ENCODE peak calls at places on chromosomes 6 and 20, in five cellular contexts. One of them, this sample, is unnamed. For H3K36me3, the result is how much of the 10 kb centered on the place peaks cover.

GRCh38 chr6:151723152-151723551 is 84.3 kb upstream of the ESR1 start:
- DNase-seq in H1: no peak
- DNase-seq in K562: no peak
- DNase-seq in GM12878: no peak
- DNase-seq in HepG2: no peak
- DNase-seq in this sample: no peak

GRCh38 chr6:3825851-3826581 is 23.2 kb upstream of the FAM50B start:
- DNase-seq in H1: no peak
- DNase-seq in K562: no peak
- DNase-seq in GM12878: no peak
- DNase-seq in HepG2: peak
- DNase-seq in this sample: no peak

GRCh38 chr6:157999100-158000051 is 17.7 kb downstream of the SYNJ2 start:
- DNase-seq in H1: no peak
- DNase-seq in K562: no peak
- DNase-seq in GM12878: no peak
- DNase-seq in HepG2: no peak
- DNase-seq in this sample: no peak

GRCh38 chr6:144411506-144412165 is 126.5 kb downstream of the UTRN start:
- DNase-seq in H1: no peak
- DNase-seq in K562: no peak
- DNase-seq in GM12878: no peak
- DNase-seq in HepG2: no peak
- DNase-seq in this sample: no peak

GRCh38 chr6:83430606-83431544 is at the start of gene ME1:
- DNase-seq in H1: peak
- DNase-seq in K562: peak
- DNase-seq in GM12878: peak
- DNase-seq in HepG2: no peak
- DNase-seq in this sample: peak

GRCh38 chr20:35226775-35227681 is 538 bp downstream of the MMP24 start:
- DNase-seq in H1: peak
- DNase-seq in K562: peak
- DNase-seq in GM12878: no peak
- DNase-seq in HepG2: peak
- DNase-seq in this sample: peak

GRCh38 chr20:32007787-32008616 is 2.2 kb upstream of the CCM2L start:
- DNase-seq in H1: peak
- DNase-seq in K562: no peak
- DNase-seq in GM12878: no peak
- DNase-seq in HepG2: no peak
- DNase-seq in this sample: peak

GRCh38 chr6:20875369-20875963 is 341.2 kb downstream of the CDKAL1 start:
- DNase-seq in H1: no peak
- DNase-seq in K562: no peak
- DNase-seq in GM12878: no peak
- DNase-seq in HepG2: peak
- DNase-seq in this sample: no peak

GRCh38 chr6:22952076-22952475 is 382.7 kb downstream of the HDGFL1 start:
- DNase-seq in H1: no peak
- DNase-seq in K562: no peak
- DNase-seq in GM12878: no peak
- DNase-seq in HepG2: no peak
- DNase-seq in this sample: no peak

GRCh38 chr6:90256698-90257485 is 39.8 kb downstream of the BACH2 start:
- DNase-seq in H1: no peak
- DNase-seq in K562: no peak
- DNase-seq in GM12878: no peak
- DNase-seq in HepG2: no peak
- DNase-seq in this sample: no peak

GRCh38 chr20:54345301-54345724 is 130.1 kb upstream of the DOK5 start:
- DNase-seq in H1: no peak
- DNase-seq in K562: no peak
- DNase-seq in GM12878: peak
- DNase-seq in HepG2: no peak
- DNase-seq in this sample: no peak

GRCh38 chr20:24957326-24957996 is 8.4 kb downstream of the CST7 start:
- DNase-seq in H1: peak
- DNase-seq in K562: no peak
- DNase-seq in GM12878: no peak
- DNase-seq in HepG2: no peak
- DNase-seq in this sample: no peak

GRCh38 chr20:31996996-31997395 is 13.2 kb upstream of the CCM2L start:
- DNase-seq in H1: no peak
- DNase-seq in K562: no peak
- DNase-seq in GM12878: no peak
- DNase-seq in HepG2: no peak
- DNase-seq in this sample: no peak

GRCh38 chr6:13485923-13486557 is 1.4 kb downstream of the GFOD1 start:
- DNase-seq in H1: no peak
- DNase-seq in K562: peak
- DNase-seq in GM12878: no peak
- DNase-seq in HepG2: peak
- DNase-seq in this sample: peak

GRCh38 chr20:63373996-63374395 is 12.8 kb upstream of the CHRNA4 start:
- DNase-seq in H1: no peak
- DNase-seq in K562: no peak
- DNase-seq in GM12878: no peak
- DNase-seq in HepG2: no peak
- DNase-seq in this sample: no peak

GRCh38 chr6:169701218-169701952 is 444 bp downstream of the WDR27 start:
- DNase-seq in H1: no peak
- DNase-seq in K562: peak
- DNase-seq in GM12878: no peak
- DNase-seq in HepG2: no peak
- DNase-seq in this sample: peak

GRCh38 chr6:89148016-89148750 is 2.3 kb downstream of the PM20D2 start:
- DNase-seq in H1: no peak
- DNase-seq in K562: no peak
- DNase-seq in GM12878: no peak
- DNase-seq in HepG2: no peak
- DNase-seq in this sample: no peak

GRCh38 chr6:8506123-8506522 is 70.8 kb upstream of the SLC35B3 start:
- DNase-seq in H1: no peak
- DNase-seq in K562: no peak
- DNase-seq in GM12878: no peak
- DNase-seq in HepG2: no peak
- DNase-seq in this sample: peak

GRCh38 chr6:5082487-5083306 is 2.4 kb upstream of the PPP1R3G start:
- DNase-seq in H1: no peak
- DNase-seq in K562: no peak
- DNase-seq in GM12878: no peak
- DNase-seq in HepG2: peak
- DNase-seq in this sample: no peak

GRCh38 chr6:91646649-91647048 is 1059.8 kb upstream of the MAP3K7 start:
- DNase-seq in H1: no peak
- DNase-seq in K562: no peak
- DNase-seq in GM12878: no peak
- DNase-seq in HepG2: no peak
- DNase-seq in this sample: no peak

GRCh38 chr6:149335924-149336323 is 18.4 kb downstream of the TAB2 start:
- DNase-seq in H1: no peak
- DNase-seq in K562: no peak
- DNase-seq in GM12878: no peak
- DNase-seq in HepG2: no peak
- DNase-seq in this sample: no peak

GRCh38 chr6:150492507-150492906 is 107.2 kb upstream of the PLEKHG1 start:
- DNase-seq in H1: no peak
- DNase-seq in K562: peak
- DNase-seq in GM12878: no peak
- DNase-seq in HepG2: no peak
- DNase-seq in this sample: peak

GRCh38 chr6:157092736-157093135 is 230.6 kb downstream of the TMEM242 start:
- DNase-seq in H1: no peak
- DNase-seq in K562: no peak
- DNase-seq in GM12878: no peak
- DNase-seq in HepG2: no peak
- DNase-seq in this sample: no peak

GRCh38 chr6:33279971-33280511 is 3.1 kb downstream of the B3GALT4 start:
- DNase-seq in H1: no peak
- DNase-seq in K562: peak
- DNase-seq in GM12878: no peak
- DNase-seq in HepG2: peak
- DNase-seq in this sample: peak

GRCh38 chr20:35619196-35620095 is 3.8 kb downstream of the SPAG4 start:
- DNase-seq in H1: peak
- DNase-seq in K562: no peak
- DNase-seq in GM12878: peak
- DNase-seq in HepG2: peak
- DNase-seq in this sample: peak

GRCh38 chr6:148451690-148452089 is 109.1 kb downstream of the SASH1 start:
- DNase-seq in H1: no peak
- DNase-seq in K562: no peak
- DNase-seq in GM12878: no peak
- DNase-seq in HepG2: no peak
- DNase-seq in this sample: no peak

GRCh38 chr20:57259179-57260021 is 7.0 kb downstream of the BMP7 start:
- DNase-seq in H1: no peak
- DNase-seq in K562: no peak
- DNase-seq in GM12878: no peak
- DNase-seq in HepG2: no peak
- DNase-seq in this sample: peak

GRCh38 chr6:151067684-151068596 is 171.8 kb upstream of the AKAP12 start:
- DNase-seq in H1: peak
- DNase-seq in K562: no peak
- DNase-seq in GM12878: no peak
- DNase-seq in HepG2: peak
- DNase-seq in this sample: no peak

GRCh38 chr20:59779656-59780380 is 153.6 kb downstream of the SYCP2 start:
- DNase-seq in H1: no peak
- DNase-seq in K562: no peak
- DNase-seq in GM12878: no peak
- DNase-seq in HepG2: no peak
- DNase-seq in this sample: no peak

GRCh38 chr6:155850408-155850841 is 394.8 kb upstream of the NOX3 start:
- DNase-seq in H1: no peak
- DNase-seq in K562: no peak
- DNase-seq in GM12878: no peak
- DNase-seq in HepG2: no peak
- DNase-seq in this sample: no peak

GRCh38 chr6:36683145-36683655 is 4.7 kb downstream of the CDKN1A start:
- DNase-seq in H1: no peak
- DNase-seq in K562: no peak
- DNase-seq in GM12878: no peak
- DNase-seq in HepG2: no peak
- DNase-seq in this sample: no peak
- H3K36me3 ChIP-seq in H1: under half
- H3K36me3 ChIP-seq in K562: under half
- H3K36me3 ChIP-seq in GM12878: under half
- H3K36me3 ChIP-seq in HepG2: under half
- H3K36me3 ChIP-seq in this sample: under half

DNA sequence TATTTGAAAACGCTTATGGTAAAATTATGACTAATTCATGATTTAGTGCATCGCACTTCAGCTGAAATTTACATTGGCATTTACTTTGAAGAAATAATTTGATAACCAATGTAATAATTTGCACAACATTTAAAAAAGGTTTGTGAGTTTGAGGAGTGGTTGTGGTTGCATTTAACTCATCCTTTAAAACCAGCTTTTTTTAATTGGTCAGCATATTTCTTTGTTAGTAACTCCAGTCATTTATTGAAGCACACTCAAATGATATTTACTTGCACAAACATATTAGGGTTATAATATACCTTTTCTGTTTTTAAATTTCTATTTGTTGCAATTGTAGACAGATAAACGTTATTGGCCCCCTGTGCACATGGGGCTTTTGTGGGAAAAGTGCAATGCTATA is 78.1 kb upstream of the AHI1 start:
- DNase-seq in H1: no peak
- DNase-seq in K562: no peak
- DNase-seq in GM12878: no peak
- DNase-seq in HepG2: no peak
- DNase-seq in this sample: no peak
- TF ChIP-seq CREB1 in H1: no peak
- TF ChIP-seq CREB1 in K562: no peak
- TF ChIP-seq CREB1 in GM12878: no peak
- TF ChIP-seq CREB1 in HepG2: no peak
- TF ChIP-seq CREB1 in this sample: no peak

DNA sequence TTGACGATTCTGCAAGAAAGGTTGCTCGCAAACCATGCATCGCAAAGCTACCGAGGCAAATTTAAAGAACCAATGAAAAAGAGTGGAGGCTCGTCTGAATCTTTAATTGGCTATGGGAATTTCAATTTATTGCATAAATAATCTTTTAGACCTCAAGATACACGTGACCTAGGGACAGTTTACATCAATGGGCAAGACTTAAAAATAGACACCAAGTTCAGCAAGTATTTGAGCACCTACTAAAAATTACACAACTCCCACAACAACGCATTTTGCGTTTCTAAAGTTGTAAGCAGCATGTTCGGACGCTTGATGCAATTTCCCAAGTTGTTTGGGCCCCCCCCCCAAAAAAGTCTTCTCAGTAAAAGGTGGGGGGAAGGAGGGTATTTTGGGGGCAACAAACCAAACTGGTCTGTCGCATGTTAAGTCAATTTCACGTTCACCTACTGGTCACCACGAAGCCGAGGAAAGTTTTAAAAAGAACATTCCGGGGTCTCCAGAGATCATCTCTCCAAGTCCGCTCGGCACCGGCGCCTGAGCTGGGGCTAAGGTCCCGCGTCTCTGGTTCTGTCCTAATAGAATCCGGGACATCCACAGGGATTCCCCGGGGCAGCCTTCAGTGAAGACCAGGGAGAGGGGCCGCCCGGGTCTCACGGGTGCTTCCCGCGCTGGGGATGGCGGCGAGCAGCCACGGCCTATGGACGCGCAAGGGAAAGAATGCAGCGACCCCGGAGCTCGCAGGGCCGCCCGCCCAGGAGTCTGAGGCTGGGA is 814 bp downstream of the SNX5 start:
- DNase-seq in H1: no peak
- DNase-seq in K562: no peak
- DNase-seq in GM12878: no peak
- DNase-seq in HepG2: no peak
- DNase-seq in this sample: no peak
- H3K36me3 ChIP-seq in H1: under half
- H3K36me3 ChIP-seq in K562: half or more
- H3K36me3 ChIP-seq in GM12878: under half
- H3K36me3 ChIP-seq in HepG2: under half
- H3K36me3 ChIP-seq in this sample: under half

GRCh38 chr20:40856653-40857052 is 167.6 kb upstream of the MAFB start:
- DNase-seq in H1: no peak
- DNase-seq in K562: no peak
- DNase-seq in GM12878: no peak
- DNase-seq in HepG2: no peak
- DNase-seq in this sample: no peak
- TF ChIP-seq CREB1 in H1: no peak
- TF ChIP-seq CREB1 in K562: no peak
- TF ChIP-seq CREB1 in GM12878: no peak
- TF ChIP-seq CREB1 in HepG2: no peak
- TF ChIP-seq CREB1 in this sample: no peak

GRCh38 chr6:104768906-104769305 is 90.8 kb downstream of the HACE1 start:
- DNase-seq in H1: no peak
- DNase-seq in K562: no peak
- DNase-seq in GM12878: no peak
- DNase-seq in HepG2: no peak
- DNase-seq in this sample: no peak
- H3K36me3 ChIP-seq in H1: under half
- H3K36me3 ChIP-seq in K562: under half
- H3K36me3 ChIP-seq in GM12878: under half
- H3K36me3 ChIP-seq in HepG2: under half
- H3K36me3 ChIP-seq in this sample: under half

GRCh38 chr20:37823276-37823980 is 79.5 kb upstream of the VSTM2L start:
- DNase-seq in H1: no peak
- DNase-seq in K562: no peak
- DNase-seq in GM12878: no peak
- DNase-seq in HepG2: no peak
- DNase-seq in this sample: peak
- TF ChIP-seq CREB1 in H1: no peak
- TF ChIP-seq CREB1 in K562: no peak
- TF ChIP-seq CREB1 in GM12878: no peak
- TF ChIP-seq CREB1 in HepG2: no peak
- TF ChIP-seq CREB1 in this sample: no peak

This sample was measured in GM23338.